ENCODE peak calls at places on chromosomes 2 and 18, in eight cellular contexts. One of them, this sample, is unnamed. For H3K9me3, the result is how much of the 10 kb centered on the place peaks cover.

GRCh38 chr18:66141716-66142115 is 390.9 kb downstream of the CDH7 start:
- DNase-seq in H1: no peak
- DNase-seq in IMR-90: no peak
- DNase-seq in mesenchymal stem cell: no peak
- DNase-seq in neuronal stem cell: no peak
- DNase-seq in adrenal gland: no peak
- DNase-seq in CD8-positive, alpha-beta memory T cell: no peak
- DNase-seq in CD4-positive, CD25-positive, alpha-beta regulatory T cell: no peak
- DNase-seq in this sample: no peak

GRCh38 chr2:16508061-16508851 is 157.4 kb downstream of the CYRIA start:
- DNase-seq in H1: peak
- DNase-seq in IMR-90: no peak
- DNase-seq in mesenchymal stem cell: peak
- DNase-seq in neuronal stem cell: peak
- DNase-seq in adrenal gland: peak
- DNase-seq in CD8-positive, alpha-beta memory T cell: no peak
- DNase-seq in CD4-positive, CD25-positive, alpha-beta regulatory T cell: no peak
- DNase-seq in this sample: peak

GRCh38 chr2:165698621-165698946 is 95.5 kb downstream of the GALNT3 start:
- DNase-seq in H1: peak
- DNase-seq in IMR-90: peak
- DNase-seq in mesenchymal stem cell: peak
- DNase-seq in neuronal stem cell: peak
- DNase-seq in adrenal gland: peak
- DNase-seq in CD8-positive, alpha-beta memory T cell: no peak
- DNase-seq in CD4-positive, CD25-positive, alpha-beta regulatory T cell: no peak
- DNase-seq in this sample: peak

GRCh38 chr18:56199580-56200320 is 438.6 kb downstream of the TXNL1 start:
- DNase-seq in H1: no peak
- DNase-seq in IMR-90: no peak
- DNase-seq in mesenchymal stem cell: no peak
- DNase-seq in neuronal stem cell: no peak
- DNase-seq in adrenal gland: no peak
- DNase-seq in CD8-positive, alpha-beta memory T cell: no peak
- DNase-seq in CD4-positive, CD25-positive, alpha-beta regulatory T cell: no peak
- DNase-seq in this sample: no peak

GRCh38 chr2:88880441-88880953 is 189.0 kb downstream of the RPIA start:
- DNase-seq in H1: no peak
- DNase-seq in IMR-90: peak
- DNase-seq in mesenchymal stem cell: peak
- DNase-seq in neuronal stem cell: peak
- DNase-seq in adrenal gland: peak
- DNase-seq in CD8-positive, alpha-beta memory T cell: peak
- DNase-seq in CD4-positive, CD25-positive, alpha-beta regulatory T cell: no peak
- DNase-seq in this sample: peak

GRCh38 chr2:232232915-232233314 is 145.6 kb upstream of the ALPP start:
- DNase-seq in H1: no peak
- DNase-seq in IMR-90: no peak
- DNase-seq in mesenchymal stem cell: no peak
- DNase-seq in neuronal stem cell: no peak
- DNase-seq in adrenal gland: no peak
- DNase-seq in CD8-positive, alpha-beta memory T cell: no peak
- DNase-seq in CD4-positive, CD25-positive, alpha-beta regulatory T cell: no peak
- DNase-seq in this sample: no peak

GRCh38 chr2:18971628-18972027 is 382.3 kb upstream of the NT5C1B start:
- DNase-seq in H1: no peak
- DNase-seq in IMR-90: peak
- DNase-seq in mesenchymal stem cell: no peak
- DNase-seq in neuronal stem cell: no peak
- DNase-seq in adrenal gland: no peak
- DNase-seq in CD8-positive, alpha-beta memory T cell: no peak
- DNase-seq in CD4-positive, CD25-positive, alpha-beta regulatory T cell: no peak
- DNase-seq in this sample: no peak

GRCh38 chr2:239380831-239381708 is 19.8 kb downstream of the HDAC4 start:
- DNase-seq in H1: no peak
- DNase-seq in IMR-90: no peak
- DNase-seq in mesenchymal stem cell: no peak
- DNase-seq in neuronal stem cell: no peak
- DNase-seq in adrenal gland: no peak
- DNase-seq in CD8-positive, alpha-beta memory T cell: peak
- DNase-seq in CD4-positive, CD25-positive, alpha-beta regulatory T cell: peak
- DNase-seq in this sample: no peak

GRCh38 chr2:206535587-206535986 is 92.3 kb downstream of the ADAM23 start:
- DNase-seq in H1: no peak
- DNase-seq in IMR-90: no peak
- DNase-seq in mesenchymal stem cell: no peak
- DNase-seq in neuronal stem cell: no peak
- DNase-seq in adrenal gland: no peak
- DNase-seq in CD8-positive, alpha-beta memory T cell: no peak
- DNase-seq in CD4-positive, CD25-positive, alpha-beta regulatory T cell: no peak
- DNase-seq in this sample: no peak

GRCh38 chr18:32389868-32390267 is 80.8 kb downstream of the GAREM1 start:
- DNase-seq in H1: no peak
- DNase-seq in IMR-90: no peak
- DNase-seq in mesenchymal stem cell: no peak
- DNase-seq in neuronal stem cell: no peak
- DNase-seq in adrenal gland: peak
- DNase-seq in CD8-positive, alpha-beta memory T cell: no peak
- DNase-seq in CD4-positive, CD25-positive, alpha-beta regulatory T cell: no peak
- DNase-seq in this sample: peak

GRCh38 chr2:1871171-1871570 is 126.9 kb upstream of the PXDN start:
- DNase-seq in H1: no peak
- DNase-seq in IMR-90: no peak
- DNase-seq in mesenchymal stem cell: no peak
- DNase-seq in neuronal stem cell: no peak
- DNase-seq in adrenal gland: no peak
- DNase-seq in CD8-positive, alpha-beta memory T cell: no peak
- DNase-seq in CD4-positive, CD25-positive, alpha-beta regulatory T cell: no peak
- DNase-seq in this sample: no peak

GRCh38 chr2:221529943-221530652 is 42.0 kb downstream of the EPHA4 start:
- DNase-seq in H1: no peak
- DNase-seq in IMR-90: peak
- DNase-seq in mesenchymal stem cell: peak
- DNase-seq in neuronal stem cell: no peak
- DNase-seq in adrenal gland: no peak
- DNase-seq in CD8-positive, alpha-beta memory T cell: peak
- DNase-seq in CD4-positive, CD25-positive, alpha-beta regulatory T cell: no peak
- DNase-seq in this sample: no peak

GRCh38 chr2:197675711-197676188 is 363 bp upstream of the RFTN2 start:
- DNase-seq in H1: no peak
- DNase-seq in IMR-90: peak
- DNase-seq in mesenchymal stem cell: peak
- DNase-seq in neuronal stem cell: peak
- DNase-seq in adrenal gland: no peak
- DNase-seq in CD8-positive, alpha-beta memory T cell: no peak
- DNase-seq in CD4-positive, CD25-positive, alpha-beta regulatory T cell: no peak
- DNase-seq in this sample: no peak

GRCh38 chr2:199979841-199980628 is 24.7 kb downstream of the MAIP1 start:
- DNase-seq in H1: peak
- DNase-seq in IMR-90: peak
- DNase-seq in mesenchymal stem cell: peak
- DNase-seq in neuronal stem cell: peak
- DNase-seq in adrenal gland: peak
- DNase-seq in CD8-positive, alpha-beta memory T cell: peak
- DNase-seq in CD4-positive, CD25-positive, alpha-beta regulatory T cell: peak
- DNase-seq in this sample: peak

GRCh38 chr2:186695081-186695756 is 1.4 kb downstream of the FAM171B start:
- DNase-seq in H1: no peak
- DNase-seq in IMR-90: peak
- DNase-seq in mesenchymal stem cell: peak
- DNase-seq in neuronal stem cell: no peak
- DNase-seq in adrenal gland: peak
- DNase-seq in CD8-positive, alpha-beta memory T cell: no peak
- DNase-seq in CD4-positive, CD25-positive, alpha-beta regulatory T cell: no peak
- DNase-seq in this sample: no peak

DNA sequence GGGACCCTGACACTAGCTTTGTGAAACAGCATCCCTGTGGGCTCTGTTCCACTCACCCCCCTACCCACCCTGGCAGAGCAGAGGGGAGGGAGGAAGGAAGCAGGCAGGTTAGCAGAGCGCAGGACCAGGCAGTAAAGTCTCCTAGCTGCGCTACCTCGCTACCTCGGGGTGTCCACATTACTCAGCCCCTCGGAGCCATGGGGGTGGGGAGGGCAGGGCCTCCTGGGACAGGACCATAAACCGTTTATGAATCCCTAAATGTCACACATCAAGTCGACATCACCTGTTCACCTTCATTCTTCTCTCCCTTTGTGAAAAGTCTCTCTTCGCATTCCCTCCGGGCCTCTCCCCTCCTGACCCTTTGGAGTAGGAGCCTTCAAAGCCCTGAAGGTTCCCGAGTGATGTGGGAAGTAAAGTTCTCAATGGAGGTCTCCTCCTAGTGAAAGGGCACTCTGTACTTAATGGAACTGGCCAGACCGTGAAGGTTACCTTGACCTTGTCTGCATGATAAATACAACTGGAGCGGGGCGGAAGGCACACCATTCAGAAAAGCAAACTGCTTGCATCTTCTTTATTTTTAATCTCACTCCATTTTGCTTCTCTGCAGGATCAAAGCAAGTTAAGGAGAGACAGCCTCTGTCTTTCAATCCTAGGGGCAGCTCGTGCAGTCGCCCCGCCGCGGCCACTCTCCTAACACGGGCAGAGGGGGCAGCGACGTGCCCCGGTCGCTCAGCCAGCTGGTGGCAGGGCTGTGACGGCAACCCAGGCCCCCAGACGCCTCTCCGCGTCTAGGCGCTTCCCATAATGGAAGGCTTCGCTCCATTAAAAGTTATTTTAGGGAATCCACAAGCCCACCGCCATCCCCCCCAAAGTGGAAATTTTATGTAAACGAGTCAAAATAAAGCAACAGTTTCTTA is 23.8 kb upstream of the SMAD7 start:
- DNase-seq in H1: no peak
- DNase-seq in IMR-90: no peak
- DNase-seq in mesenchymal stem cell: no peak
- DNase-seq in neuronal stem cell: no peak
- DNase-seq in adrenal gland: no peak
- DNase-seq in CD8-positive, alpha-beta memory T cell: no peak
- DNase-seq in CD4-positive, CD25-positive, alpha-beta regulatory T cell: no peak
- DNase-seq in this sample: peak
- H3K9me3 ChIP-seq in H1: under half
- H3K9me3 ChIP-seq in IMR-90: under half
- H3K9me3 ChIP-seq in mesenchymal stem cell: under half
- H3K9me3 ChIP-seq in neuronal stem cell: under half
- H3K9me3 ChIP-seq in adrenal gland: under half
- H3K9me3 ChIP-seq in CD8-positive, alpha-beta memory T cell: under half
- H3K9me3 ChIP-seq in CD4-positive, CD25-positive, alpha-beta regulatory T cell: under half
- H3K9me3 ChIP-seq in this sample: under half

GRCh38 chr18:70672581-70672980 is 383.7 kb downstream of the SOCS6 start:
- DNase-seq in H1: no peak
- DNase-seq in IMR-90: no peak
- DNase-seq in mesenchymal stem cell: no peak
- DNase-seq in neuronal stem cell: no peak
- DNase-seq in adrenal gland: no peak
- DNase-seq in CD8-positive, alpha-beta memory T cell: peak
- DNase-seq in CD4-positive, CD25-positive, alpha-beta regulatory T cell: peak
- DNase-seq in this sample: no peak

GRCh38 chr18:70671889-70672551 is 383.2 kb downstream of the SOCS6 start:
- DNase-seq in H1: no peak
- DNase-seq in IMR-90: no peak
- DNase-seq in mesenchymal stem cell: no peak
- DNase-seq in neuronal stem cell: no peak
- DNase-seq in adrenal gland: no peak
- DNase-seq in CD8-positive, alpha-beta memory T cell: no peak
- DNase-seq in CD4-positive, CD25-positive, alpha-beta regulatory T cell: peak
- DNase-seq in this sample: no peak

DNA sequence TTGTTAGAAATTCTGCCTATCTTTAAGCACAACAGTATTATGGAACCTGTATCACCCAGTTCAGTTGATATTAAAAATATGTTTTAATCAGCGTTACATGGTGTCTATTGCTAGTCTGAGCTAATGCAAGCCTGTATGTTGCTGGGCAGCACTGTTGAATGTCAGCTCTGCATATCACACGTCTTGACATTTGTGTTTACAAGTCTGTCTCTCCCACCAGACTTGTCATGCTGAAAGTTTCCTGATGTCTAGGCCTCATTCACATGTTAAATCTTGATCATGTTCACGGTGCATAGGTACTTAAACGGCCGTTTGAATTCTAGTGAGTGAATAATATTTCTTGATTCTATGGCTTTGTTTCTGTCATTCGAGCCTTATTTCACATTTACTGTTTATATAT is 385.0 kb downstream of the SOCS6 start:
- DNase-seq in H1: no peak
- DNase-seq in IMR-90: no peak
- DNase-seq in mesenchymal stem cell: no peak
- DNase-seq in neuronal stem cell: no peak
- DNase-seq in adrenal gland: no peak
- DNase-seq in CD8-positive, alpha-beta memory T cell: no peak
- DNase-seq in CD4-positive, CD25-positive, alpha-beta regulatory T cell: no peak
- DNase-seq in this sample: no peak
- H3K9me3 ChIP-seq in H1: half or more
- H3K9me3 ChIP-seq in IMR-90: under half
- H3K9me3 ChIP-seq in mesenchymal stem cell: under half
- H3K9me3 ChIP-seq in neuronal stem cell: under half
- H3K9me3 ChIP-seq in adrenal gland: under half
- H3K9me3 ChIP-seq in CD8-positive, alpha-beta memory T cell: under half
- H3K9me3 ChIP-seq in CD4-positive, CD25-positive, alpha-beta regulatory T cell: under half
- H3K9me3 ChIP-seq in this sample: under half

GRCh38 chr2:82139979-82140611 is 1835.5 kb upstream of the LRRTM1 start:
- DNase-seq in H1: no peak
- DNase-seq in IMR-90: no peak
- DNase-seq in mesenchymal stem cell: no peak
- DNase-seq in neuronal stem cell: no peak
- DNase-seq in adrenal gland: no peak
- DNase-seq in CD8-positive, alpha-beta memory T cell: no peak
- DNase-seq in CD4-positive, CD25-positive, alpha-beta regulatory T cell: no peak
- DNase-seq in this sample: no peak
- H3K9me3 ChIP-seq in H1: under half
- H3K9me3 ChIP-seq in IMR-90: under half
- H3K9me3 ChIP-seq in mesenchymal stem cell: under half
- H3K9me3 ChIP-seq in neuronal stem cell: under half
- H3K9me3 ChIP-seq in adrenal gland: under half
- H3K9me3 ChIP-seq in CD8-positive, alpha-beta memory T cell: under half
- H3K9me3 ChIP-seq in CD4-positive, CD25-positive, alpha-beta regulatory T cell: under half
- H3K9me3 ChIP-seq in this sample: under half

DNA sequence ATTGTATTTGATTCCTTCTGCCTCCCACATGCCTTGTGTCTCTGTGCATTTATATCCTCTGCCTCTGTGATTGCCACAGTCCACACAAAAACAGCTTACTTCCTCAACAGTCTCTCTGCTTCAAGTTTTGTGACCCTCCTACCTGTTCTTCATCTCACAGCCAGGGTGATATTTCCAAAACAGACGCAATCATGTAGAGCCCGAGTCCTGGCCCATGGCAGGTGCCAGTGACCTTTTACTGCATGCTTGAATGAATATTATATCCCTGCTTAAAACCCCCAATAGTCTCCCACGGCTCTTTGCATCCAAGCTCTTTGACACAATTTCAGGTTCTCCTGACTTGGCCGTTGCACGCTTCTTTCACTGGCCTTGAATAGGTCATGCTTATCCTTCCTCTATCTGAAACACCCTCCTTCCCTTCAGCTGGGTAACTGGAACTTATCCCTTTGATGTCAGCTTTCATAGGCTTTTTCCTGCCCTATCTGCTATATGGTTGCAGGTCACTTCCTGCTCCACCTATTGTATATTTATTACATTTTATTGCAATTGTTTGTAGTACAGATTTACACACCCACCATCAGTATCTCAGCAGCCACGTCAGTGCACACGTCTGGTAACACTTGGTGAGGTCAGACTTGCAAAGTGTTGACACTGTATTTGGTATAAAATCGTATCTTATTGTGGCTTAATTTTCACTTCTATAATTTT is 29.7 kb upstream of the IL1B start:
- DNase-seq in H1: no peak
- DNase-seq in IMR-90: no peak
- DNase-seq in mesenchymal stem cell: no peak
- DNase-seq in neuronal stem cell: no peak
- DNase-seq in adrenal gland: no peak
- DNase-seq in CD8-positive, alpha-beta memory T cell: no peak
- DNase-seq in CD4-positive, CD25-positive, alpha-beta regulatory T cell: no peak
- DNase-seq in this sample: no peak
- H3K9me3 ChIP-seq in H1: under half
- H3K9me3 ChIP-seq in IMR-90: under half
- H3K9me3 ChIP-seq in mesenchymal stem cell: under half
- H3K9me3 ChIP-seq in neuronal stem cell: under half
- H3K9me3 ChIP-seq in adrenal gland: under half
- H3K9me3 ChIP-seq in CD8-positive, alpha-beta memory T cell: under half
- H3K9me3 ChIP-seq in CD4-positive, CD25-positive, alpha-beta regulatory T cell: under half
- H3K9me3 ChIP-seq in this sample: under half